ENCODE peak calls at places on chromosome 22, in four cellular contexts. P is stimulated activated CD4-positive, alpha-beta T cell treated with anti-CD3 and anti-CD28 coated beads, TNF-alpha, amount 100 ng/mL, for 48 hours; L is stimulated activated CD8-positive, alpha-beta memory T cell treated with anti-CD3 and anti-CD28 coated beads, Interleukin-4, amount 100 ng/mL, for 48 hours; O is stimulated activated naive B cell treated with anti-CD40 and anti-IgM and Interleukin-4, amounts not matched to agents 10 μg/mL and 1 μg/mL and 100 μg/mL, for 72 hours. Y is an unnamed sample.

GRCh38 chr22:32802291-32802826 is 854 bp downstream of the TIMP3 start:
- DNase-seq in P (no peak), L (no peak), O (no peak), Y (no peak)

GRCh38 chr22:29040385-29041275 is 21.0 kb downstream of the C22orf31 start:
- DNase-seq in P (peak), L (peak), O (peak), Y (peak)

GRCh38 chr22:49767355-49768062 is 60.2 kb downstream of the BRD1 start:
- DNase-seq in P (no peak), L (no peak), O (no peak), Y (peak)

GRCh38 chr22:26977741-26978140 is 320.4 kb downstream of the MIAT start:
- DNase-seq in P (no peak), L (no peak), O (no peak), Y (no peak)

GRCh38 chr22:29136715-29137700 is 64.2 kb downstream of the KREMEN1 start:
- DNase-seq in P (no peak), L (no peak), O (no peak), Y (no peak)

GRCh38 chr22:46027219-46028068 is 50.5 kb upstream of the WNT7B start:
- DNase-seq in P (no peak), L (no peak), O (no peak), Y (no peak)

GRCh38 chr22:25134028-25134427 is 65.6 kb upstream of the CRYBB3 start:
- DNase-seq in P (no peak), L (no peak), O (no peak), Y (no peak)

GRCh38 chr22:20118572-20119020 is 1.6 kb upstream of the TRMT2A start:
- DNase-seq in P (no peak), L (no peak), O (no peak), Y (no peak)

GRCh38 chr22:42964994-42965699 is 49.8 kb downstream of the PACSIN2 start:
- DNase-seq in P (peak), L (no peak), O (peak), Y (peak)

GRCh38 chr22:26648011-26648497 is 9.3 kb upstream of the MIAT start:
- DNase-seq in P (no peak), L (peak), O (no peak), Y (no peak)

Y was measured in GM10248.